ENCODE peak calls at places on chromosome 14, in eight cellular contexts. One of them, this sample, is unnamed.

GRCh38 chr14:65631040-65631439 is 218.5 kb downstream of the FUT8 start:
- DNase-seq in SW480: no peak
- DNase-seq in RCC 7860: no peak
- DNase-seq in AG08396: no peak
- DNase-seq in activated naive CD4-positive, alpha-beta T cell treated with anti-CD3 and anti-CD28 coated beads, Interleukin-2, amount 10 ng/mL, durations not matched to agents 7 days and 5 days: no peak
- DNase-seq in GM23338: no peak
- DNase-seq in T-helper 1 cell: no peak
- DNase-seq in choroid plexus epithelial cell: no peak
- DNase-seq in this sample: no peak

GRCh38 chr14:90576581-90576980 is 179.8 kb downstream of the CALM1 start:
- DNase-seq in SW480: no peak
- DNase-seq in RCC 7860: no peak
- DNase-seq in AG08396: peak
- DNase-seq in activated naive CD4-positive, alpha-beta T cell treated with anti-CD3 and anti-CD28 coated beads, Interleukin-2, amount 10 ng/mL, durations not matched to agents 7 days and 5 days: no peak
- DNase-seq in GM23338: no peak
- DNase-seq in T-helper 1 cell: no peak
- DNase-seq in choroid plexus epithelial cell: peak
- DNase-seq in this sample: peak

GRCh38 chr14:20555845-20556244 is 5.0 kb downstream of the RNASE9 start:
- DNase-seq in SW480: no peak
- DNase-seq in RCC 7860: no peak
- DNase-seq in AG08396: no peak
- DNase-seq in activated naive CD4-positive, alpha-beta T cell treated with anti-CD3 and anti-CD28 coated beads, Interleukin-2, amount 10 ng/mL, durations not matched to agents 7 days and 5 days: no peak
- DNase-seq in GM23338: peak
- DNase-seq in T-helper 1 cell: no peak
- DNase-seq in choroid plexus epithelial cell: no peak
- DNase-seq in this sample: no peak

GRCh38 chr14:92680781-92681650 is 67.4 kb downstream of the LGMN start:
- DNase-seq in SW480: peak
- DNase-seq in RCC 7860: peak
- DNase-seq in AG08396: peak
- DNase-seq in activated naive CD4-positive, alpha-beta T cell treated with anti-CD3 and anti-CD28 coated beads, Interleukin-2, amount 10 ng/mL, durations not matched to agents 7 days and 5 days: peak
- DNase-seq in GM23338: peak
- DNase-seq in T-helper 1 cell: peak
- DNase-seq in choroid plexus epithelial cell: peak
- DNase-seq in this sample: peak

GRCh38 chr14:76920572-76921175 is 94.5 kb downstream of the LRRC74A start:
- DNase-seq in SW480: no peak
- DNase-seq in RCC 7860: no peak
- DNase-seq in AG08396: no peak
- DNase-seq in activated naive CD4-positive, alpha-beta T cell treated with anti-CD3 and anti-CD28 coated beads, Interleukin-2, amount 10 ng/mL, durations not matched to agents 7 days and 5 days: no peak
- DNase-seq in GM23338: peak
- DNase-seq in T-helper 1 cell: no peak
- DNase-seq in choroid plexus epithelial cell: no peak
- DNase-seq in this sample: no peak

GRCh38 chr14:77649326-77649725 is 32.9 kb upstream of the SPTLC2 start:
- DNase-seq in SW480: no peak
- DNase-seq in RCC 7860: no peak
- DNase-seq in AG08396: no peak
- DNase-seq in activated naive CD4-positive, alpha-beta T cell treated with anti-CD3 and anti-CD28 coated beads, Interleukin-2, amount 10 ng/mL, durations not matched to agents 7 days and 5 days: no peak
- DNase-seq in GM23338: no peak
- DNase-seq in T-helper 1 cell: no peak
- DNase-seq in choroid plexus epithelial cell: no peak
- DNase-seq in this sample: peak

GRCh38 chr14:97306133-97306784 is 509.1 kb downstream of the VRK1 start:
- DNase-seq in SW480: no peak
- DNase-seq in RCC 7860: no peak
- DNase-seq in AG08396: no peak
- DNase-seq in activated naive CD4-positive, alpha-beta T cell treated with anti-CD3 and anti-CD28 coated beads, Interleukin-2, amount 10 ng/mL, durations not matched to agents 7 days and 5 days: no peak
- DNase-seq in GM23338: no peak
- DNase-seq in T-helper 1 cell: no peak
- DNase-seq in choroid plexus epithelial cell: no peak
- DNase-seq in this sample: no peak

GRCh38 chr14:78157855-78158436 is 12.2 kb upstream of the NRXN3 start:
- DNase-seq in SW480: peak
- DNase-seq in RCC 7860: no peak
- DNase-seq in AG08396: peak
- DNase-seq in activated naive CD4-positive, alpha-beta T cell treated with anti-CD3 and anti-CD28 coated beads, Interleukin-2, amount 10 ng/mL, durations not matched to agents 7 days and 5 days: peak
- DNase-seq in GM23338: peak
- DNase-seq in T-helper 1 cell: no peak
- DNase-seq in choroid plexus epithelial cell: peak
- DNase-seq in this sample: peak

GRCh38 chr14:78170203-78170602 is at the start of gene NRXN3:
- DNase-seq in SW480: peak
- DNase-seq in RCC 7860: no peak
- DNase-seq in AG08396: no peak
- DNase-seq in activated naive CD4-positive, alpha-beta T cell treated with anti-CD3 and anti-CD28 coated beads, Interleukin-2, amount 10 ng/mL, durations not matched to agents 7 days and 5 days: no peak
- DNase-seq in GM23338: peak
- DNase-seq in T-helper 1 cell: no peak
- DNase-seq in choroid plexus epithelial cell: peak
- DNase-seq in this sample: no peak

GRCh38 chr14:72617391-72618011 is 276.4 kb downstream of the DPF3 start:
- DNase-seq in SW480: no peak
- DNase-seq in RCC 7860: no peak
- DNase-seq in AG08396: no peak
- DNase-seq in activated naive CD4-positive, alpha-beta T cell treated with anti-CD3 and anti-CD28 coated beads, Interleukin-2, amount 10 ng/mL, durations not matched to agents 7 days and 5 days: no peak
- DNase-seq in GM23338: peak
- DNase-seq in T-helper 1 cell: no peak
- DNase-seq in choroid plexus epithelial cell: peak
- DNase-seq in this sample: no peak

GRCh38 chr14:90445011-90445410 is 48.2 kb downstream of the CALM1 start:
- DNase-seq in SW480: no peak
- DNase-seq in RCC 7860: no peak
- DNase-seq in AG08396: no peak
- DNase-seq in activated naive CD4-positive, alpha-beta T cell treated with anti-CD3 and anti-CD28 coated beads, Interleukin-2, amount 10 ng/mL, durations not matched to agents 7 days and 5 days: no peak
- DNase-seq in GM23338: peak
- DNase-seq in T-helper 1 cell: no peak
- DNase-seq in choroid plexus epithelial cell: no peak
- DNase-seq in this sample: no peak

GRCh38 chr14:69924181-69924580 is 45.0 kb downstream of the SMOC1 start:
- DNase-seq in SW480: no peak
- DNase-seq in RCC 7860: no peak
- DNase-seq in AG08396: no peak
- DNase-seq in activated naive CD4-positive, alpha-beta T cell treated with anti-CD3 and anti-CD28 coated beads, Interleukin-2, amount 10 ng/mL, durations not matched to agents 7 days and 5 days: no peak
- DNase-seq in GM23338: peak
- DNase-seq in T-helper 1 cell: no peak
- DNase-seq in choroid plexus epithelial cell: peak
- DNase-seq in this sample: no peak

GRCh38 chr14:77542349-77543239 is 44.0 kb upstream of the ISM2 start:
- DNase-seq in SW480: no peak
- DNase-seq in RCC 7860: no peak
- DNase-seq in AG08396: no peak
- DNase-seq in activated naive CD4-positive, alpha-beta T cell treated with anti-CD3 and anti-CD28 coated beads, Interleukin-2, amount 10 ng/mL, durations not matched to agents 7 days and 5 days: no peak
- DNase-seq in GM23338: no peak
- DNase-seq in T-helper 1 cell: no peak
- DNase-seq in choroid plexus epithelial cell: no peak
- DNase-seq in this sample: no peak

GRCh38 chr14:59582161-59582560 is 5.5 kb upstream of the CCDC175 start:
- DNase-seq in SW480: no peak
- DNase-seq in RCC 7860: no peak
- DNase-seq in AG08396: no peak
- DNase-seq in activated naive CD4-positive, alpha-beta T cell treated with anti-CD3 and anti-CD28 coated beads, Interleukin-2, amount 10 ng/mL, durations not matched to agents 7 days and 5 days: no peak
- DNase-seq in GM23338: no peak
- DNase-seq in T-helper 1 cell: no peak
- DNase-seq in choroid plexus epithelial cell: no peak
- DNase-seq in this sample: no peak

GRCh38 chr14:73457935-73458218 is 469 bp downstream of the NUMB start:
- DNase-seq in SW480: peak
- DNase-seq in RCC 7860: no peak
- DNase-seq in AG08396: no peak
- DNase-seq in activated naive CD4-positive, alpha-beta T cell treated with anti-CD3 and anti-CD28 coated beads, Interleukin-2, amount 10 ng/mL, durations not matched to agents 7 days and 5 days: no peak
- DNase-seq in GM23338: no peak
- DNase-seq in T-helper 1 cell: no peak
- DNase-seq in choroid plexus epithelial cell: no peak
- DNase-seq in this sample: peak

GRCh38 chr14:50602035-50602434 is 42.1 kb downstream of the ATL1 start:
- DNase-seq in SW480: no peak
- DNase-seq in RCC 7860: no peak
- DNase-seq in AG08396: no peak
- DNase-seq in activated naive CD4-positive, alpha-beta T cell treated with anti-CD3 and anti-CD28 coated beads, Interleukin-2, amount 10 ng/mL, durations not matched to agents 7 days and 5 days: no peak
- DNase-seq in GM23338: no peak
- DNase-seq in T-helper 1 cell: no peak
- DNase-seq in choroid plexus epithelial cell: no peak
- DNase-seq in this sample: no peak

GRCh38 chr14:71242237-71242748 is 335.0 kb downstream of the PCNX1 start:
- DNase-seq in SW480: no peak
- DNase-seq in RCC 7860: no peak
- DNase-seq in AG08396: peak
- DNase-seq in activated naive CD4-positive, alpha-beta T cell treated with anti-CD3 and anti-CD28 coated beads, Interleukin-2, amount 10 ng/mL, durations not matched to agents 7 days and 5 days: no peak
- DNase-seq in GM23338: no peak
- DNase-seq in T-helper 1 cell: no peak
- DNase-seq in choroid plexus epithelial cell: no peak
- DNase-seq in this sample: peak

GRCh38 chr14:103067231-103067954 is 10.0 kb upstream of the CDC42BPB start:
- DNase-seq in SW480: peak
- DNase-seq in RCC 7860: peak
- DNase-seq in AG08396: peak
- DNase-seq in activated naive CD4-positive, alpha-beta T cell treated with anti-CD3 and anti-CD28 coated beads, Interleukin-2, amount 10 ng/mL, durations not matched to agents 7 days and 5 days: no peak
- DNase-seq in GM23338: no peak
- DNase-seq in T-helper 1 cell: no peak
- DNase-seq in choroid plexus epithelial cell: peak
- DNase-seq in this sample: peak

GRCh38 chr14:74954232-74954946 is 1.0 kb downstream of the PGF start:
- DNase-seq in SW480: no peak
- DNase-seq in RCC 7860: no peak
- DNase-seq in AG08396: no peak
- DNase-seq in activated naive CD4-positive, alpha-beta T cell treated with anti-CD3 and anti-CD28 coated beads, Interleukin-2, amount 10 ng/mL, durations not matched to agents 7 days and 5 days: no peak
- DNase-seq in GM23338: no peak
- DNase-seq in T-helper 1 cell: no peak
- DNase-seq in choroid plexus epithelial cell: no peak
- DNase-seq in this sample: no peak

GRCh38 chr14:72515779-72516770 is 377.8 kb downstream of the DPF3 start:
- DNase-seq in SW480: no peak
- DNase-seq in RCC 7860: no peak
- DNase-seq in AG08396: no peak
- DNase-seq in activated naive CD4-positive, alpha-beta T cell treated with anti-CD3 and anti-CD28 coated beads, Interleukin-2, amount 10 ng/mL, durations not matched to agents 7 days and 5 days: no peak
- DNase-seq in GM23338: peak
- DNase-seq in T-helper 1 cell: no peak
- DNase-seq in choroid plexus epithelial cell: peak
- DNase-seq in this sample: no peak

GRCh38 chr14:95432152-95433093 is 84.0 kb downstream of the SYNE3 start:
- DNase-seq in SW480: no peak
- DNase-seq in RCC 7860: no peak
- DNase-seq in AG08396: peak
- DNase-seq in activated naive CD4-positive, alpha-beta T cell treated with anti-CD3 and anti-CD28 coated beads, Interleukin-2, amount 10 ng/mL, durations not matched to agents 7 days and 5 days: no peak
- DNase-seq in GM23338: peak
- DNase-seq in T-helper 1 cell: no peak
- DNase-seq in choroid plexus epithelial cell: peak
- DNase-seq in this sample: peak

This sample was measured in GM03348.